ENCODE peak calls at places on chromosomes 13 and 19, in six cellular contexts. P is IMR-90, X is H9, K is mesenchymal stem cell, Z is H1, W is trophoblast cell. Q is an unnamed sample.

GRCh38 chr19:41887711-41888382 is 4.9 kb downstream of the ARHGEF1 start:
- DNase-seq in P (peak; percentile 64), X (peak; percentile 92), K (peak; percentile 20), Z (peak; percentile 74), W (peak; percentile 74), Q (no peak)

GRCh38 chr13:77034883-77035282 is 7.9 kb upstream of the FBXL3 start:
- DNase-seq in P (peak; percentile 79), X (no peak), K (peak; percentile 18), Z (no peak), W (no peak), Q (no peak)

GRCh38 chr19:3468211-3468610 is 12.1 kb downstream of the SMIM24 start:
- DNase-seq in P (no peak), X (no peak), K (no peak), Z (no peak), W (no peak), Q (no peak)

GRCh38 chr13:50627111-50627510 is 216.4 kb downstream of the DLEU7 start:
- DNase-seq in P (no peak), X (no peak), K (no peak), Z (no peak), W (peak; percentile 42), Q (no peak)

GRCh38 chr19:50912727-50913716 is 1.8 kb upstream of the KLK4 start:
- DNase-seq in P (no peak), X (no peak), K (no peak), Z (no peak), W (no peak), Q (no peak)

GRCh38 chr13:95608640-95609280 is 35.7 kb downstream of the DZIP1 start:
- DNase-seq in P (no peak), X (no peak), K (peak; percentile 23), Z (no peak), W (no peak), Q (no peak)

GRCh38 chr19:48455908-48456562 is 661 bp downstream of the KCNJ14 start:
- DNase-seq in P (no peak), X (no peak), K (no peak), Z (no peak), W (no peak), Q (no peak)

GRCh38 chr13:78786399-78786879 is 127.5 kb upstream of the OBI1 start:
- DNase-seq in P (no peak), X (no peak), K (no peak), Z (no peak), W (no peak), Q (no peak)

GRCh38 chr19:34269968-34270621 is 15.7 kb downstream of the GARRE1 start:
- DNase-seq in P (peak; percentile 66), X (peak; percentile 55), K (peak; percentile 72), Z (no peak), W (peak; percentile 95), Q (no peak)

GRCh38 chr13:112184261-112184660 is 117.3 kb downstream of the SOX1 start:
- DNase-seq in P (no peak), X (no peak), K (no peak), Z (no peak), W (no peak), Q (no peak)

GRCh38 chr13:112182831-112183543 is 116.0 kb downstream of the SOX1 start:
- DNase-seq in P (no peak), X (no peak), K (no peak), Z (no peak), W (no peak), Q (no peak)

GRCh38 chr13:112181336-112182051 is 114.5 kb downstream of the SOX1 start:
- DNase-seq in P (no peak), X (no peak), K (no peak), Z (no peak), W (no peak), Q (no peak)

GRCh38 chr13:112183544-112184145 is 116.7 kb downstream of the SOX1 start:
- DNase-seq in P (no peak), X (no peak), K (no peak), Z (no peak), W (no peak), Q (no peak)

GRCh38 chr13:112182251-112182650 is 115.3 kb downstream of the SOX1 start:
- DNase-seq in P (no peak), X (no peak), K (no peak), Z (no peak), W (no peak), Q (no peak)
- H2AK5ac ChIP-seq in P (no peak overlapping the region), X (no peak overlapping the region), K (no peak overlapping the region), Z (no peak overlapping the region), W (no peak overlapping the region), Q (no peak overlapping the region)

DNA sequence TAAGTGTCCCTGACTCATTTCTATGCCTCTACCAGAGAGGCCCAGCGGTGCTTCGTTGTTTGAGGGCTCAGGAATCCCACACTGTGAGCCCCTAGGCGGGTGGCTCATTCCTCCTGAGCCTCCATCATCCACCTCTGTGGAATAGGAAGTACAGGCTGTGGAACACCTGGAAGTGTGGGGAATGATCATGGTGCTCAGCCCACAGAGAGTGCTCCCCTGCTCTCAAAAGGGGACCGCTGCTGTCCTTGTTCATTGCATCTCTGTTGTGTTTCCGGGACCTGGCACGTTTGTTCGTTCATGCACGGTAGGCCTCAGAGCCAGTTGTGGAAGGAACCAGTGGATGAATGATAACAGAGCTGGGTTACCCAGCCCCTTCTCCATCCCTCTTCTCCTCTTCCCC is 1.2 kb downstream of the ACP7 start:
- DNase-seq in P (no peak), X (no peak), K (no peak), Z (no peak), W (no peak), Q (no peak)
- H4K8ac ChIP-seq in P (no peak overlapping the region), X (no peak overlapping the region), K (no peak overlapping the region), Z (no peak overlapping the region), W (no peak overlapping the region), Q (no peak overlapping the region)

GRCh38 chr19:38231918-38232317 is 7.9 kb upstream of the DPF1 start:
- DNase-seq in P (no peak), X (no peak), K (no peak), Z (no peak), W (no peak), Q (no peak)
- H4K91ac ChIP-seq in P (no peak overlapping the region), X (no peak overlapping the region), K (no peak overlapping the region), Z (no peak overlapping the region), W (no peak overlapping the region), Q (no peak overlapping the region)

GRCh38 chr19:46787331-46788100 is 878 bp downstream of the SLC1A5 start:
- DNase-seq in P (peak; percentile 63), X (peak; percentile 56), K (peak; percentile 79), Z (peak; percentile 64), W (peak; percentile 52), Q (peak; percentile 52)
- H2AK5ac ChIP-seq in P (peak overlapping the region; percentile 76), X (no peak overlapping the region), K (no peak overlapping the region), Z (no peak overlapping the region), W (peak overlapping the region; percentile 81), Q (peak overlapping the region; percentile 78)

GRCh38 chr13:111204438-111205177 is 89.5 kb downstream of the ARHGEF7 start:
- DNase-seq in P (peak; percentile 84), X (peak; percentile 64), K (peak; percentile 81), Z (peak; percentile 54), W (peak; percentile 77), Q (no peak)
- H4K8ac ChIP-seq in P (peak overlapping the region; percentile 43), X (no peak overlapping the region), K (peak overlapping the region; percentile 59), Z (no peak overlapping the region), W (no peak overlapping the region), Q (no peak overlapping the region)

GRCh38 chr13:42893346-42893745 is 98.7 kb downstream of the EPSTI1 start:
- DNase-seq in P (peak; percentile 50), X (no peak), K (peak; percentile 26), Z (no peak), W (no peak), Q (no peak)
- H4K91ac ChIP-seq in P (no peak overlapping the region), X (no peak overlapping the region), K (no peak overlapping the region), Z (no peak overlapping the region), W (no peak overlapping the region), Q (no peak overlapping the region)

DNA sequence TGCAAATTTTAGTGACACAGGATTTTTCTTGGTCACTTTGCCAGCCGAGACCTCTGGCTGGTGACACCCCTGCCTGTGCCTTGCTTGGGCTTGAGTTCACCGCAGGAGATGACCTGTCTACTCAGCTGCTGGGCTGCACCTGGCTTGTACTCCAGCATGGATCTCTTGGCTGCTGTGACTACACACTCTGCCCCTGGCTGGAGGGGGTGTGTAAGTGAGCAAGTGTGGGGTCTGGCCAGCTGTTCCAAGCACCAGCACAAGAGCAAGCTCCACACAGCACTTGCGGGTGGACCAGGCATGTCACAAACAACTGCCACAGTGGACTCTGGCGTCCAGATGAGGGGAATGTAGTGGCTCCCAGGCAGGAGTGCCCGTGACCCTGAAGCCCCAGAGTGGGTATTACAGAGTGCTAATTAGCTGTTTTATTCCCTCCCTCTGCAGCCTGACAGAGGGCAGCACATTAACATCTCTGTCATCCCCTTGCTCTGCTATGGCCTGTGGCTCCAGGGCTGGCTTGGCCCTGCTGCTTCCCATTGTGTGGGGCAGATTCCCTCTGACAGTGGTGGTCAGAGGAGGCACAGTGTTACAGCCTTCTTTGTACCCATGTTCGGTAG is 1387.2 kb downstream of the OLFM4 start:
- DNase-seq in P (no peak), X (peak; percentile 53), K (no peak), Z (no peak), W (no peak), Q (no peak)
- H2AK5ac ChIP-seq in P (no peak overlapping the region), X (no peak overlapping the region), K (no peak overlapping the region), Z (no peak overlapping the region), W (no peak overlapping the region), Q (peak overlapping the region; percentile 63)

Q was measured in neuronal stem cell.